ENCODE peak calls at places on chromosomes 4 and X, in five cellular contexts. I, O, Z, Y and S are unnamed samples.

GRCh38 chr4:185343726-185344581 is 51.8 kb downstream of the LRP2BP start:
- DNase-seq in I (no peak), O (no peak), Z (no peak), Y (no peak), S (no peak)

GRCh38 chr4:73828945-73829344 is 7.5 kb upstream of the CXCL6 start:
- DNase-seq in I (no peak), O (no peak), Z (no peak), Y (no peak), S (no peak)

GRCh38 chrX:40011483-40012038 is 86.2 kb downstream of the BCOR start:
- DNase-seq in I (no peak), O (no peak), Z (no peak), Y (no peak), S (no peak)

GRCh38 chr4:168633474-168633873 is 136.6 kb downstream of the PALLD start:
- DNase-seq in I (no peak), O (no peak), Z (no peak), Y (no peak), S (no peak)

GRCh38 chr4:104575293-104575692 is 80.6 kb upstream of the CXXC4 start:
- DNase-seq in I (no peak), O (no peak), Z (no peak), Y (no peak), S (no peak)

GRCh38 chr4:1330761-1331590 is 16.0 kb upstream of the UVSSA start:
- DNase-seq in I (no peak), O (no peak), Z (no peak), Y (no peak), S (no peak)

GRCh38 chr4:11669156-11669555 is 240.5 kb upstream of the HS3ST1 start:
- DNase-seq in I (no peak), O (peak; percentile 0), Z (no peak), Y (no peak), S (no peak)

GRCh38 chr4:107708225-107708624 is 11.8 kb downstream of the PAPSS1 start:
- DNase-seq in I (no peak), O (no peak), Z (no peak), Y (no peak), S (no peak)

GRCh38 chr4:87117051-87117729 is 103.2 kb downstream of the KLHL8 start:
- DNase-seq in I (peak; percentile 48), O (no peak), Z (no peak), Y (no peak), S (no peak)

GRCh38 chr4:168587326-168588125 is 90.7 kb downstream of the PALLD start:
- DNase-seq in I (no peak), O (peak; percentile 76), Z (no peak), Y (no peak), S (no peak)

GRCh38 chr4:140837742-140838141 is 81.6 kb upstream of the TBC1D9 start:
- DNase-seq in I (no peak), O (no peak), Z (no peak), Y (no peak), S (no peak)

GRCh38 chr4:140834866-140835495 is 78.8 kb upstream of the TBC1D9 start:
- DNase-seq in I (no peak), O (no peak), Z (no peak), Y (no peak), S (no peak)

GRCh38 chr4:140829825-140830224 is 73.6 kb upstream of the TBC1D9 start:
- DNase-seq in I (no peak), O (no peak), Z (no peak), Y (peak; percentile 55), S (no peak)

DNA sequence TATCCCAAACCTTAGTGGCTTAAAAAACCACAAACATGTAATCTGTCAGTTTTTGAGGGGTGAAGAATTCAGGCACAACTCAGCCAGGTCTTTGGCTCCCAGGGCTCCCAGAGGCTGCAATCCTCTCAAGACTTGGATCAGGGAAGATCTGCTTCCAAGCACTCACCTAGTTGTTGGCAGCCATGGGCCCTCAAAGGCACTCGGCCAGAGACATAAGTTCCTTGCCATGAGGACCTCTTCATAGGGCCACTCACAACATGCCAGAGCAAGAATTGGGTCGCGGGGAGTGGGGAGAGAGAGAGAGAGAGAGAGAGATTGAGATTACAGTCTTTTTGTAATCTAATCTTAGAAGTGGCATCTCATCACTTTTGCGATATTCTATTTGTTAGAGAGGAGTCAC is 77.1 kb upstream of the TBC1D9 start:
- DNase-seq in I (no peak), O (no peak), Z (no peak), Y (no peak), S (no peak)
- TF ChIP-seq ESRRA in I (no peak), O (no peak), Z (no peak), Y (no peak), S (no peak)

DNA sequence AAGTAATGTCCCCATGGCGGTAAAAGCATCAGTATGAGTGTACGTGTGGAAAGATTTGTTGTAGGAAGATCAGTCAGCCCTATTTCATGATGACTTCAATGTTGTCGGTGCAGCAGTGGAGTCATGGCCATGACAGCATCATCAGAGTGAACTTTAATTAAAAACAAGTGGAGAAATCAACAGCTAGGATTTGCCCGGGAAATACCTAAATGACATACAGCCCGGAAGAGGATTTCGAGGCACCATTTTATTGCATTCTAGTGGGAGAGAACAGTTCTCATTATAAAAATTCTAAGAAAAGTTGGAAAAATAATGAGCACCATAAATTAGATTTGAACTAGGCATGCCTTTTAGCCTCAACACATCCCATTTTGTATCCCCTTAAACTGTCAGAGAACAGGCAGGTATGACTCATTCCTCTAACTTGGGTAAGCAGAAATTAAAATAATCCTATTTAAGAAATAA is 170.1 kb downstream of the SHROOM3 start:
- DNase-seq in I (no peak), O (no peak), Z (no peak), Y (no peak), S (no peak)
- TF ChIP-seq ESRRA in I (no peak), O (no peak), Z (no peak), Y (no peak), S (no peak)

GRCh38 chr4:184262901-184263300 is 45.2 kb upstream of the ENPP6 start:
- DNase-seq in I (no peak), O (no peak), Z (no peak), Y (no peak), S (no peak)
- TF ChIP-seq ESRRA in I (no peak), O (no peak), Z (no peak), Y (no peak), S (no peak)

GRCh38 chrX:18566748-18567147 is 105.2 kb downstream of the RS1 start:
- DNase-seq in I (no peak), O (no peak), Z (no peak), Y (no peak), S (no peak)

GRCh38 chrX:18561020-18561419 is 110.9 kb downstream of the RS1 start:
- DNase-seq in I (no peak), O (no peak), Z (no peak), Y (no peak), S (no peak)

GRCh38 chrX:18565727-18566126 is 106.2 kb downstream of the RS1 start:
- DNase-seq in I (no peak), O (no peak), Z (no peak), Y (no peak), S (no peak)
- TF ChIP-seq ESRRA in I (no peak), O (no peak), Z (no peak), Y (no peak), S (no peak)

DNA sequence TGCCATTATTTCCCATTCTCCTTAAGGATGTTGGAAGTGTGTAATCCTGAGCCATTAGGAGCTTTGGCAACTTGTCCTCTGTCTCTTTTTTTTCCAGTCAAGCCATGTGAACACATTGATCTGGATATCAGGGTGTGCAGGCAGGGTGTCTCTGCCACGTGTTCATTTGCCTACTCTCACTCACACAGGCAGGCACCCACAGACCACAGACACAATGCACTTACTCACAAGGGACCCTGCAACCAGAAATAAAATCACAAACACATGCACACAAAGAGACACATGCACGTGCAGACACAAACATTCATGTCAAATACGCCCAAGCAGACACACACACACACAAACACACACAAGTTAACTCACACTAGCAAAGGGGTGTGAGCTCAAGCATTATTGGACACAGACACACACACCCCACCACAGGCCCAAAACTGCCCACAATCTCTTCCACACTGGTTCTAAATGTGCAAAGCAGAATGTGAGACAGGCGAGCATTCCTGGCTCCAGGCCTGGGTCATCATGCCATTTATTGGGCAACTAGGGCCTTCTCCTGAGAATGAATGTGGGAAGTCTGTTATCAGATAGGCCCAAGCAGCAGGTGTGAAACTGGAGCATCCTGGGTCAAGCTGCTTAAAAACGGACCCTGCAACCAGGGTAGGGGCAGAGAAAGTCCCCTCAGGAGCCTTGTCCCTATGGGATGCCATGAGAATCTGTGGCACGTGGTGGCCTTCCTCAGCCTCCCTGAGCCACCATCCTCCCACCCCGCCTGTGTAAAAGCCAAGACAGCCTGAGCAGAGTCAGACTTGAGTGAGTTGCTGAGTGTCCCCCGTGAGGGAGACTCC is 63.4 kb downstream of the NBDY start:
- DNase-seq in I (no peak), O (no peak), Z (no peak), Y (no peak), S (no peak)
- TF ChIP-seq ESRRA in I (no peak), O (no peak), Z (no peak), Y (no peak), S (no peak)

GRCh38 chr4:22237846-22238513 is 277.9 kb downstream of the ADGRA3 start:
- DNase-seq in I (peak; percentile 54), O (no peak), Z (no peak), Y (no peak), S (no peak)

GRCh38 chr4:22240814-22241213 is 275.1 kb downstream of the ADGRA3 start:
- DNase-seq in I (no peak), O (no peak), Z (no peak), Y (no peak), S (no peak)

GRCh38 chr4:22235798-22236197 is 280.1 kb downstream of the ADGRA3 start:
- DNase-seq in I (no peak), O (no peak), Z (no peak), Y (no peak), S (no peak)

GRCh38 chr4:22238742-22239141 is 277.1 kb downstream of the ADGRA3 start:
- DNase-seq in I (peak; percentile 2), O (peak; percentile 4), Z (no peak), Y (no peak), S (peak; percentile 38)

GRCh38 chr4:22237155-22237751 is 278.6 kb downstream of the ADGRA3 start:
- DNase-seq in I (peak; percentile 15), O (peak; percentile 13), Z (peak; percentile 24), Y (no peak), S (peak; percentile 91)
- TF ChIP-seq ESRRA in I (no peak), O (no peak), Z (no peak), Y (no peak), S (no peak)

DNA sequence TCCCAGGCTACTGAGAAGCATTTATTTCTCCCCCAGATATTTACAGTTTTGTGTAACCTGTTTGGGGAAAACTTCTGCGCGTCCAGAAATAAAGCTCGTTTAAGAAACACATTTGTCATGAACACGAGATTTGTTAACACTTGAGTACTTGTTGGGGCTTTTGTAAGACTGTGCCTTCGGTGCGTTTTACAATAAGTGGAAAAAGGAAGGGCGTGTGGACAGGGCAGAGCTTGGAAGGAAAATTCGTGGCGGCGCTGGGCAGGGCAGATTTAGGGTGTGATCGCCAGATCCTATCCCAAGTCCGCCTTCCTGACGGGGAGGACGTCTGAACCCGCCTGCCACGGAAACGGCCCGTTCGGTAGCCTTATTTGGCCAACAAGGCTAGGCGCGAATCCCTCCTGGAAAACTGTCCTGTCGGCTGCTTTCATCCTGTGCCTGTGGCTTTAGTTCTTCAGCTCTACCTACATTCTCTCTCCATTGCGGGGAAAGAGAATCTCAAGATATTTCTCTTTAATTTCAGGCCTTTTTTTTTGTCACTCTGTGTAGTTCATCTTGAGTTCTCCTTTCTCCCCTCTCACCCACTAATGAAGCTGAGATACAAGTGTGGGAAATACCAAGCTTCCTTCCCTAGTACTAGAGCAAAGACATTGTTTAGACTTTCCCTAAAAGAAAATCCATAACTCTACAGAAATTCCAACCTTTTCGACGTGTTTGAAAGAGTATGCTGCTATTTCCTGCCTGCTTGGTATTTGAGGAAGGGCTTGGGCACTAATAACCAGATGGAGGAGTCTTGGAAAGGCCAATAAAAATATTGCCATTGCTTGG is 946 bp downstream of the PDLIM5 start:
- DNase-seq in I (peak; percentile 81), O (peak; percentile 76), Z (peak; percentile 42), Y (no peak), S (peak; percentile 64)
- TF ChIP-seq ESRRA in I (no peak), O (no peak), Z (no peak), Y (no peak), S (no peak)

GRCh38 chrX:5752831-5753230 is 475.8 kb downstream of the NLGN4X start:
- DNase-seq in I (no peak), O (no peak), Z (no peak), Y (no peak), S (no peak)
- TF ChIP-seq ESRRA in I (no peak), O (no peak), Z (no peak), Y (no peak), S (no peak)